ENCODE peak calls at places on chromosomes 13 and 19, in five cellular contexts. N is AG04449, Z is T-helper 2 cell, A is nucleus accumbens, C is SHP77 treated with DMSO at 0.1 percent for 48 hours. Y is an unnamed sample.

GRCh38 chr19:35592226-35592625 is 6.3 kb downstream of the PMIS2 start:
- DNase-seq in N (no peak), Z (peak; percentile 46), A (no peak), C (peak; percentile 36), Y (peak; percentile 77)

GRCh38 chr13:47004022-47004421 is 107.2 kb upstream of the HTR2A start:
- DNase-seq in N (no peak), Z (no peak), A (no peak), C (no peak), Y (no peak)

GRCh38 chr19:49809155-49809986 is 3.7 kb downstream of the FUZ start:
- DNase-seq in N (no peak), Z (peak; percentile 62), A (peak; percentile 32), C (no peak), Y (peak; percentile 65)

GRCh38 chr13:102555914-102556553 is 40.8 kb upstream of the TPP2 start:
- DNase-seq in N (no peak), Z (peak; percentile 60), A (no peak), C (peak; percentile 65), Y (peak; percentile 79)

GRCh38 chr19:46077815-46078167 is 37.0 kb upstream of the IGFL4 start:
- DNase-seq in N (no peak), Z (no peak), A (no peak), C (no peak), Y (no peak)

GRCh38 chr13:70987043-70987442 is 878.8 kb upstream of the KLHL1 start:
- DNase-seq in N (no peak), Z (no peak), A (no peak), C (no peak), Y (no peak)

GRCh38 chr19:10070730-10071446 is 15.2 kb upstream of the SHFL start:
- DNase-seq in N (no peak), Z (no peak), A (no peak), C (no peak), Y (no peak)

GRCh38 chr13:44396963-44397580 is 23.4 kb downstream of the SERP2 start:
- DNase-seq in N (no peak), Z (no peak), A (no peak), C (no peak), Y (peak; percentile 61)

GRCh38 chr13:78596701-78597550 is 6.4 kb downstream of the POU4F1 start:
- DNase-seq in N (no peak), Z (no peak), A (no peak), C (no peak), Y (no peak)

GRCh38 chr19:2444251-2445002 is 12.3 kb downstream of the LMNB2 start:
- DNase-seq in N (no peak), Z (no peak), A (no peak), C (no peak), Y (no peak)